ENCODE peak calls at places on chromosomes 2 and 18, in seven cellular contexts. Z is substantia nigra; J is T-helper 9 cell; V is natural killer cell treated with Interleukin-12 subunit alpha and Interleukin-12 subunit beta and Interleukin-15 and Interleukin-18, amount 100 ng/mL, for 72 hours; Y is activated CD4-positive, alpha-beta T cell treated with anti-CD3 and anti-CD28 coated beads for 36 hours; M is left lung; H is nephron progenitor cell. D is an unnamed sample.

GRCh38 chr2:41510108-41510507 is 537.7 kb upstream of the PKDCC start:
- DNase-seq in Z (no peak), J (no peak), V (no peak), Y (no peak), M (no peak), H (no peak), D (no peak)

GRCh38 chr18:57738078-57738477 is 65.0 kb downstream of the ATP8B1 start:
- DNase-seq in Z (no peak), J (no peak), V (no peak), Y (no peak), M (no peak), H (no peak), D (no peak)

GRCh38 chr2:150528861-150529801 is 41.7 kb upstream of the RND3 start:
- DNase-seq in Z (no peak), J (no peak), V (no peak), Y (no peak), M (no peak), H (no peak), D (no peak)

GRCh38 chr2:170929686-170930050 is 615 bp downstream of the GORASP2 start:
- DNase-seq in Z (peak), J (peak), V (peak), Y (peak), M (peak), H (peak), D (peak)

GRCh38 chr18:63869851-63870250 is 17.7 kb upstream of the SERPINB2 start:
- DNase-seq in Z (no peak), J (no peak), V (no peak), Y (no peak), M (no peak), H (no peak), D (no peak)

GRCh38 chr2:70523996-70524965 is 29.3 kb downstream of the TGFA start:
- DNase-seq in Z (no peak), J (no peak), V (peak), Y (peak), M (peak), H (no peak), D (peak)

GRCh38 chr2:240972636-240973521 is 25.5 kb upstream of the SNED1 start:
- DNase-seq in Z (no peak), J (no peak), V (peak), Y (no peak), M (no peak), H (no peak), D (no peak)

GRCh38 chr18:3594760-3595241 is 144.8 kb downstream of the TGIF1 start:
- DNase-seq in Z (no peak), J (no peak), V (no peak), Y (peak), M (no peak), H (no peak), D (peak)

GRCh38 chr2:179428659-179429058 is 164.0 kb upstream of the SESTD1 start:
- DNase-seq in Z (no peak), J (no peak), V (no peak), Y (no peak), M (no peak), H (peak), D (no peak)

GRCh38 chr2:26599387-26599786 is 41.8 kb downstream of the CIB4 start:
- DNase-seq in Z (no peak), J (no peak), V (no peak), Y (no peak), M (no peak), H (no peak), D (no peak)

GRCh38 chr2:36456227-36456788 is 100.7 kb downstream of the CRIM1 start:
- DNase-seq in Z (no peak), J (no peak), V (no peak), Y (no peak), M (peak), H (no peak), D (no peak)

GRCh38 chr18:50687491-50687890 is 127.6 kb downstream of the MAPK4 start:
- DNase-seq in Z (no peak), J (no peak), V (no peak), Y (no peak), M (peak), H (no peak), D (no peak)

GRCh38 chr2:182946949-182947348 is 80.5 kb upstream of the FRZB start:
- DNase-seq in Z (no peak), J (no peak), V (no peak), Y (no peak), M (no peak), H (no peak), D (no peak)

GRCh38 chr2:113283704-113284284 is 5.1 kb upstream of the PAX8 start:
- DNase-seq in Z (no peak), J (no peak), V (no peak), Y (no peak), M (peak), H (no peak), D (no peak)

GRCh38 chr2:217943379-217944321 is 59.1 kb downstream of the TNS1 start:
- DNase-seq in Z (peak), J (no peak), V (peak), Y (peak), M (peak), H (peak), D (peak)

GRCh38 chr18:71665131-71665530 is 879.0 kb downstream of the CBLN2 start:
- DNase-seq in Z (no peak), J (no peak), V (no peak), Y (no peak), M (no peak), H (no peak), D (no peak)

GRCh38 chr2:39381653-39382052 is 55.4 kb downstream of the MAP4K3 start:
- DNase-seq in Z (no peak), J (no peak), V (no peak), Y (no peak), M (no peak), H (no peak), D (no peak)

GRCh38 chr2:189763908-189764661 is 1.5 kb upstream of the OSGEPL1 start:
- DNase-seq in Z (no peak), J (no peak), V (no peak), Y (no peak), M (no peak), H (no peak), D (no peak)

GRCh38 chr2:5549061-5549601 is 143.1 kb upstream of the SOX11 start:
- DNase-seq in Z (no peak), J (no peak), V (no peak), Y (no peak), M (no peak), H (peak), D (no peak)

GRCh38 chr2:1991126-1991525 is 246.8 kb upstream of the PXDN start:
- DNase-seq in Z (no peak), J (no peak), V (no peak), Y (no peak), M (no peak), H (no peak), D (no peak)

GRCh38 chr2:47984041-47984440 is 77.7 kb upstream of the FBXO11 start:
- DNase-seq in Z (no peak), J (no peak), V (no peak), Y (no peak), M (no peak), H (no peak), D (no peak)